ENCODE peak calls at places on chromosomes 5 and 9, in six cellular contexts. D, V, B, Q, L and U are unnamed samples.

GRCh38 chr5:68252678-68253520 is 37.3 kb downstream of the PIK3R1 start:
- DNase-seq in D (no peak), V (peak; percentile 26), B (peak; percentile 60), Q (peak; percentile 78), L (peak; percentile 41), U (peak; percentile 85)

GRCh38 chr9:133476036-133476435 is 2.9 kb downstream of the SLC2A6 start:
- DNase-seq in D (no peak), V (no peak), B (no peak), Q (no peak), L (no peak), U (no peak)

GRCh38 chr9:124062172-124062571 is 50.6 kb downstream of the LHX2 start:
- DNase-seq in D (no peak), V (no peak), B (no peak), Q (no peak), L (no peak), U (no peak)

GRCh38 chr9:94806307-94806893 is 79.9 kb downstream of the AOPEP start:
- DNase-seq in D (no peak), V (no peak), B (no peak), Q (no peak), L (no peak), U (no peak)

GRCh38 chr5:56516936-56517521 is 283.9 kb upstream of the ANKRD55 start:
- DNase-seq in D (no peak), V (no peak), B (no peak), Q (peak; percentile 29), L (peak; percentile 30), U (peak; percentile 25)

GRCh38 chr9:649128-650074 is 192.1 kb upstream of the DMRT1 start:
- DNase-seq in D (no peak), V (no peak), B (no peak), Q (no peak), L (no peak), U (no peak)

GRCh38 chr5:179801304-179802206 is 5.1 kb downstream of the MGAT4B start:
- DNase-seq in D (no peak), V (peak; percentile 79), B (peak; percentile 88), Q (peak; percentile 48), L (peak; percentile 79), U (peak; percentile 62)

GRCh38 chr5:84384604-84385575 is at the start of gene EDIL3:
- DNase-seq in D (no peak), V (no peak), B (peak; percentile 53), Q (peak; percentile 59), L (no peak), U (peak; percentile 50)

GRCh38 chr5:179212870-179213269 is 132.4 kb downstream of the ADAMTS2 start:
- DNase-seq in D (no peak), V (no peak), B (no peak), Q (no peak), L (no peak), U (no peak)

GRCh38 chr5:38913714-38914113 is 67.9 kb downstream of the OSMR start:
- DNase-seq in D (no peak), V (no peak), B (no peak), Q (no peak), L (no peak), U (no peak)

GRCh38 chr5:147796556-147797308 is 14.2 kb upstream of the JAKMIP2 start:
- DNase-seq in D (no peak), V (no peak), B (no peak), Q (no peak), L (no peak), U (no peak)

GRCh38 chr5:101643793-101644192 is 652.3 kb downstream of the SLCO4C1 start:
- DNase-seq in D (no peak), V (no peak), B (no peak), Q (no peak), L (no peak), U (no peak)

GRCh38 chr5:54556136-54556535 is 38.6 kb downstream of the SNX18 start:
- DNase-seq in D (no peak), V (no peak), B (no peak), Q (peak; percentile 12), L (no peak), U (no peak)

GRCh38 chr5:107424461-107424860 is 246.3 kb downstream of the EFNA5 start:
- DNase-seq in D (no peak), V (no peak), B (no peak), Q (no peak), L (no peak), U (no peak)

GRCh38 chr5:12795333-12795663 is 891.1 kb upstream of the CTNND2 start:
- DNase-seq in D (no peak), V (no peak), B (no peak), Q (no peak), L (no peak), U (no peak)

GRCh38 chr9:124932355-124932754 is 8.5 kb downstream of the GOLGA1 start:
- DNase-seq in D (no peak), V (no peak), B (no peak), Q (no peak), L (no peak), U (no peak)

GRCh38 chr5:88659529-88660325 is 223.3 kb downstream of the MEF2C start:
- DNase-seq in D (no peak), V (no peak), B (no peak), Q (no peak), L (no peak), U (peak; percentile 85)

GRCh38 chr5:138953370-138954256 is 78.5 kb upstream of the LRRTM2 start:
- DNase-seq in D (no peak), V (no peak), B (peak; percentile 80), Q (peak; percentile 54), L (peak; percentile 21), U (peak; percentile 58)

GRCh38 chr9:137745541-137745991 is 126.8 kb downstream of the EHMT1 start:
- DNase-seq in D (no peak), V (no peak), B (peak; percentile 63), Q (peak; percentile 43), L (peak; percentile 17), U (no peak)

GRCh38 chr9:133844876-133845658 is 106.9 kb upstream of the SARDH start:
- DNase-seq in D (no peak), V (no peak), B (peak; percentile 52), Q (peak; percentile 70), L (no peak), U (no peak)

GRCh38 chr9:130242270-130243014 is 23.1 kb upstream of the HMCN2 start:
- DNase-seq in D (no peak), V (no peak), B (no peak), Q (no peak), L (no peak), U (peak; percentile 48)

GRCh38 chr5:114362197-114362976 is 517 bp downstream of the KCNN2 start:
- DNase-seq in D (no peak), V (no peak), B (no peak), Q (peak; percentile 38), L (no peak), U (no peak)

GRCh38 chr9:29775491-29775890 is 2202.2 kb upstream of the C9orf72 start:
- DNase-seq in D (no peak), V (no peak), B (no peak), Q (no peak), L (no peak), U (no peak)

GRCh38 chr9:88796947-88797346 is 194.3 kb upstream of the S1PR3 start:
- DNase-seq in D (no peak), V (no peak), B (no peak), Q (no peak), L (no peak), U (no peak)

GRCh38 chr5:133546500-133546899 is 65.8 kb downstream of the FSTL4 start:
- DNase-seq in D (no peak), V (no peak), B (no peak), Q (no peak), L (no peak), U (no peak)